ENCODE peak calls at places on chromosomes 6 and 20, in ten cellular contexts. F, R, G, H, C, L, S, M, U and A are unnamed samples.

GRCh38 chr6:105595829-105596228 is 192.9 kb upstream of the PREP start:
- DNase-seq in F (no peak), R (no peak), G (no peak), H (no peak), C (no peak), L (no peak), S (no peak), M (no peak), U (no peak), A (no peak)

GRCh38 chr6:158610319-158610968 is 34.1 kb downstream of the DYNLT1 start:
- DNase-seq in F (no peak), R (peak; percentile 9), G (no peak), H (no peak), C (no peak), L (no peak), S (no peak), M (no peak), U (no peak), A (no peak)

GRCh38 chr6:136604928-136605485 is 54.8 kb upstream of the MAP7 start:
- DNase-seq in F (no peak), R (no peak), G (no peak), H (no peak), C (no peak), L (no peak), S (no peak), M (no peak), U (no peak), A (no peak)

GRCh38 chr6:31092769-31093505 is 19.4 kb downstream of the C6orf15 start:
- DNase-seq in F (no peak), R (no peak), G (peak; percentile 74), H (no peak), C (no peak), L (no peak), S (no peak), M (no peak), U (no peak), A (no peak)

GRCh38 chr6:160398674-160399271 is 50.6 kb downstream of the SLC22A3 start:
- DNase-seq in F (no peak), R (no peak), G (no peak), H (no peak), C (no peak), L (no peak), S (no peak), M (no peak), U (no peak), A (no peak)

GRCh38 chr6:23349521-23350147 is 776.4 kb upstream of the NRSN1 start:
- DNase-seq in F (no peak), R (no peak), G (no peak), H (peak; percentile 96), C (no peak), L (peak; percentile 35), S (no peak), M (peak; percentile 12), U (no peak), A (no peak)

GRCh38 chr20:50232651-50233324 is 42.2 kb downstream of the CEBPB start:
- DNase-seq in F (no peak), R (no peak), G (no peak), H (no peak), C (no peak), L (no peak), S (no peak), M (no peak), U (no peak), A (no peak)

GRCh38 chr20:62112368-62112767 is 9.9 kb upstream of the LSM14B start:
- DNase-seq in F (no peak), R (no peak), G (no peak), H (no peak), C (no peak), L (no peak), S (no peak), M (no peak), U (no peak), A (no peak)

GRCh38 chr20:41786158-41786557 is 168.0 kb upstream of the CHD6 start:
- DNase-seq in F (no peak), R (no peak), G (no peak), H (peak; percentile 56), C (no peak), L (no peak), S (no peak), M (no peak), U (no peak), A (no peak)

GRCh38 chr6:131946992-131947955 is 3.9 kb downstream of the CCN2 start:
- DNase-seq in F (no peak), R (no peak), G (peak; percentile 60), H (peak; percentile 84), C (peak; percentile 35), L (no peak), S (no peak), M (no peak), U (no peak), A (no peak)

GRCh38 chr6:131945971-131946370 is 5.2 kb downstream of the CCN2 start:
- DNase-seq in F (no peak), R (no peak), G (no peak), H (no peak), C (no peak), L (no peak), S (no peak), M (no peak), U (no peak), A (no peak)

GRCh38 chr6:131948221-131948661 is 2.9 kb downstream of the CCN2 start:
- DNase-seq in F (no peak), R (no peak), G (peak; percentile 50), H (peak; percentile 75), C (no peak), L (no peak), S (no peak), M (no peak), U (no peak), A (no peak)

GRCh38 chr6:131948692-131949614 is 2.2 kb downstream of the CCN2 start:
- DNase-seq in F (no peak), R (no peak), G (peak; percentile 67), H (peak; percentile 92), C (peak; percentile 32), L (no peak), S (no peak), M (no peak), U (no peak), A (no peak)

GRCh38 chr6:131946404-131946991 is 4.7 kb downstream of the CCN2 start:
- DNase-seq in F (no peak), R (no peak), G (peak; percentile 50), H (peak; percentile 78), C (peak; percentile 48), L (no peak), S (no peak), M (no peak), U (no peak), A (no peak)
- TF ChIP-seq POLR2A in F (no peak), R (no peak), G (peak; percentile 54), H (peak; percentile 91), C (peak; percentile 59), L (no peak), S (no peak), M (no peak), U (peak; percentile 10), A (no peak)

DNA sequence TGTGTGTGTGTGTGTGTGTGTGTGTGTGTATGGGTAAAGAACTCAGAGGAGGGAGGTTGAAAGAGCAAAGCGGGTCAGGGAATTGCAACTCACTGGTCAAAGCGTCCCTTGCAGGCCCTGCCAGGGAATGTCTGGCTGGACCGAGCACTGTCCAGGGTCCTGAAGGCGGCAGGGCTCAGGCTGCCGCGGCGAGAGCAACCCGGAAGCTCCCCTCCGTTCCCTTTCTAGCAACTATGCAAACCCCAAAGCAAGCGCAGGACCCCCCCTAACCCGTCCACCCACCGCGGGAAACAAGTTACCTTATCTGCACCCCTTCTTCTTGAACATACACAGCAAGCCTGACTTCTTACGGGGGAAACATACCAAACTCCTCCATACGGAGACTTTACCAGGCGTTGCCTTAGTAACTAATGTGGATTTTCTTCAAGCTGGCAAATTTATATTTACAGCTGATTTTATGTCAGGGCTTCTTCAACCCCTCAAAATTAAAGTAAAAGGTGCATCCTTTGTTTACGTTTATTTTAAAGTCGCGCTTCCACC is 542 bp upstream of the GRM1 start:
- DNase-seq in F (no peak), R (peak; percentile 51), G (peak; percentile 36), H (peak; percentile 42), C (peak; percentile 60), L (peak; percentile 12), S (no peak), M (no peak), U (no peak), A (peak; percentile 37)
- H3K4me3 ChIP-seq in F (no peak overlapping the region), R (no peak overlapping the region), G (no peak overlapping the region), H (no peak overlapping the region), C (no peak overlapping the region), L (no peak overlapping the region), S (peak overlapping the region; percentile 30), M (no peak overlapping the region), U (peak overlapping the region; percentile 66), A (no peak overlapping the region)

GRCh38 chr20:46977909-46978588 is 83.4 kb downstream of the EYA2 start:
- DNase-seq in F (no peak), R (no peak), G (no peak), H (no peak), C (no peak), L (no peak), S (no peak), M (no peak), U (no peak), A (no peak)
- H3K27ac ChIP-seq in F (no peak overlapping the region), R (no peak overlapping the region), G (no peak overlapping the region), H (no peak overlapping the region), C (no peak overlapping the region), L (no peak overlapping the region), S (peak overlapping the region; percentile 88), M (no peak overlapping the region), U (no peak overlapping the region), A (no peak overlapping the region)

GRCh38 chr6:82487895-82488294 is 124.3 kb downstream of the TPBG start:
- DNase-seq in F (no peak), R (no peak), G (no peak), H (no peak), C (no peak), L (no peak), S (no peak), M (no peak), U (no peak), A (no peak)
- TF ChIP-seq POLR2A in F (no peak), R (no peak), G (no peak), H (no peak), C (no peak), L (no peak), S (no peak), M (no peak), U (no peak), A (no peak)